ENCODE peak calls at places on chromosomes 12 and 14, in seven cellular contexts. One of them, this sample, is unnamed.

GRCh38 chr14:60161176-60162107 is 3.8 kb downstream of the DHRS7 start:
- DNase-seq in cardiac muscle cell: no peak
- DNase-seq in adipocyte: peak
- DNase-seq in fibroblast of pulmonary artery: peak
- DNase-seq in prostate gland: peak
- DNase-seq in Peyer's patch: no peak
- DNase-seq in CD8-positive, alpha-beta memory T cell: no peak
- DNase-seq in this sample: no peak

GRCh38 chr12:109295764-109296425 is 13.2 kb downstream of the FOXN4 start:
- DNase-seq in cardiac muscle cell: no peak
- DNase-seq in adipocyte: no peak
- DNase-seq in fibroblast of pulmonary artery: no peak
- DNase-seq in prostate gland: no peak
- DNase-seq in Peyer's patch: no peak
- DNase-seq in CD8-positive, alpha-beta memory T cell: no peak
- DNase-seq in this sample: no peak

GRCh38 chr14:33551963-33552362 is 398.9 kb downstream of the EGLN3 start:
- DNase-seq in cardiac muscle cell: no peak
- DNase-seq in adipocyte: no peak
- DNase-seq in fibroblast of pulmonary artery: no peak
- DNase-seq in prostate gland: no peak
- DNase-seq in Peyer's patch: no peak
- DNase-seq in CD8-positive, alpha-beta memory T cell: no peak
- DNase-seq in this sample: no peak

GRCh38 chr12:109334887-109335286 is 12.8 kb upstream of the MYO1H start:
- DNase-seq in cardiac muscle cell: no peak
- DNase-seq in adipocyte: no peak
- DNase-seq in fibroblast of pulmonary artery: no peak
- DNase-seq in prostate gland: no peak
- DNase-seq in Peyer's patch: no peak
- DNase-seq in CD8-positive, alpha-beta memory T cell: no peak
- DNase-seq in this sample: no peak

GRCh38 chr12:47205532-47206449 is 126.0 kb upstream of the AMIGO2 start:
- DNase-seq in cardiac muscle cell: no peak
- DNase-seq in adipocyte: no peak
- DNase-seq in fibroblast of pulmonary artery: no peak
- DNase-seq in prostate gland: no peak
- DNase-seq in Peyer's patch: no peak
- DNase-seq in CD8-positive, alpha-beta memory T cell: no peak
- DNase-seq in this sample: no peak

GRCh38 chr12:64099430-64099829 is 122.7 kb downstream of the KICS2 start:
- DNase-seq in cardiac muscle cell: no peak
- DNase-seq in adipocyte: peak
- DNase-seq in fibroblast of pulmonary artery: peak
- DNase-seq in prostate gland: no peak
- DNase-seq in Peyer's patch: no peak
- DNase-seq in CD8-positive, alpha-beta memory T cell: no peak
- DNase-seq in this sample: no peak

GRCh38 chr12:59600174-59600573 is 4.3 kb downstream of the SLC16A7 start:
- DNase-seq in cardiac muscle cell: no peak
- DNase-seq in adipocyte: peak
- DNase-seq in fibroblast of pulmonary artery: peak
- DNase-seq in prostate gland: no peak
- DNase-seq in Peyer's patch: no peak
- DNase-seq in CD8-positive, alpha-beta memory T cell: no peak
- DNase-seq in this sample: no peak

GRCh38 chr12:75975692-75976091 is 55.9 kb downstream of the PHLDA1 start:
- DNase-seq in cardiac muscle cell: no peak
- DNase-seq in adipocyte: no peak
- DNase-seq in fibroblast of pulmonary artery: no peak
- DNase-seq in prostate gland: no peak
- DNase-seq in Peyer's patch: no peak
- DNase-seq in CD8-positive, alpha-beta memory T cell: no peak
- DNase-seq in this sample: no peak

DNA sequence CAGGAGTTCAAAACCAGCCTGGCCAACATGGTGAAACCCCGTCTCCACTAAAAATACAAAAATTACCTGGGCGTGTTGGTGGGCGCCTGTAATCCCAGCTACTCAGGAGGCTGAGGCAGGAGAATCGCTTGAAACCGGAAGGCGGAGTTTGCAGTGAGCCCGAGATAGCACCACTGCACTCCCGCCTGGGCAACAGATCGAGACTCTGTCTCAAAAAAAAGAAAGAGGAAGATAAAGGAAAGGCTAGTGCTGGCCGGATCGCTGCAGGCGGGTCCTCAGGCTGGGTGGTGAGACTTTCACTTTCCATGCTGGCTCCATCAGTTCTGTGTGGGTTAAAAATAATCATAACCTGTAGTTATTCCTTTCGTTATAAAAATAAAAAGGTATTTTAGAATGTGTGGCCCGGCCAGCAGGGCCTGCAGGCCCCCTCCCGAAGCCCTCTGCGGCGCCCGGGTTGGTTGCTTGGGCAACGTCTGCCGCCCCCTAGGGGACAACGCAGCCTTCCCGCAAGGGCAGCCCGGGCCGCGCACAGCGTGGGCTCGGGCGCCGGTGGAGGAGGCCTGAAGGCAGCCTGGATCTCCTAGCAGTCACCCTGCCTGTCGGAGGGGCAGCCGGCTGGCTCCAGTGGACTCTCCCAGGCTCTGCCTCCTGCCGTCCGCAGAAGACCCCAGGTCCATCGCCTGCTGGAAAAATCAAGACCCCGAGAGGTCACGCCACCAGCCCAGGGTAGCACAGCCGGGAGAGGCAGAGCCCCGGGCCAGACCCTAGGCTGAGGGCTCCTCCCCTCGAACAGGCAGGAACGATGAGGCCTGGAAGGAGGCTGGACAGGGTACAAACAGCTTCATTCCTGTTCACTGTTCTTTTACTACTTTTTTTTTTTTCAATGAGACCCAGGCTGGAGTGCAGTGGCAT is 5.0 kb upstream of the SLC25A47 start:
- DNase-seq in cardiac muscle cell: peak
- DNase-seq in adipocyte: peak
- DNase-seq in fibroblast of pulmonary artery: peak
- DNase-seq in prostate gland: peak
- DNase-seq in Peyer's patch: peak
- DNase-seq in CD8-positive, alpha-beta memory T cell: peak
- DNase-seq in this sample: no peak
- H3K4me3 ChIP-seq in cardiac muscle cell: no peak
- H3K4me3 ChIP-seq in adipocyte: peak
- H3K4me3 ChIP-seq in fibroblast of pulmonary artery: no peak
- H3K4me3 ChIP-seq in prostate gland: peak
- H3K4me3 ChIP-seq in Peyer's patch: peak
- H3K4me3 ChIP-seq in CD8-positive, alpha-beta memory T cell: peak
- H3K4me3 ChIP-seq in this sample: no peak

DNA sequence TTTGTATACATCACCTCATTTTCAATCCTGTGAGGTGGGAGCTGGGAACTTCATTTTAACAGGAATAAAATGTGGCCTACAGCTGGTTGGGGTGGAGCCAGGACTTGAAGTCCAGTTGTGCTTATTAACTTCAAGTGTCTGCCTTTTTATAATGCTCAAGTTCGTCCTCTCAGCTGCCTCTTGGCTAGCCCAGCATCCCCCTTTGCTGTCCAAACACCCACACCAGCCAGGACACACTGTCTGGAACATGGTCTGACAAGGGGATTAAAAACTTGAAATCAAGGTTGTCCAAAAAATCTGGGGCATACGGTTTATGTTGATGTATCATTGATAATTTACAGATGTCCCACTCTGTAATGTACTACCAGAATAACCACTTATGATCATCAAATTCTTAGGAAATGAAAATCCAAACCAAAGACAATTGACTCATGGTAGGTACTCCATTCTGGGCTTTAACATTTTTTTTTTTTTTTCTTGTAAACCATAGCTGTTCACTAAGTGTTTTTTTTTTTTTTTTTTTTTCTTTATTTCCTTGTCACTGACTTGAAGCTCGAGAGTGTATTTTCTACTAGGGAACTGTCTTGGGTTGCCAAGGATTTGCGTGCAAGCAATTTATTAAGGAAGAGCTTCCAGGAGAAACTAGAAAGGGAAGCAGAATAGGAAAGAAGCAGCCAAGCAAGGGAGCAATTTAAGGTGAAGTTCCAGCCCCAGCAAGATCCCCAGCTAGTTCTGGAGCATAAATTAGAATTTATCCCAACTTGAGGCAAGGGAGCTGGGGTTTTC is 252.2 kb downstream of the EFCAB11 start:
- DNase-seq in cardiac muscle cell: peak
- DNase-seq in adipocyte: peak
- DNase-seq in fibroblast of pulmonary artery: peak
- DNase-seq in prostate gland: no peak
- DNase-seq in Peyer's patch: no peak
- DNase-seq in CD8-positive, alpha-beta memory T cell: no peak
- DNase-seq in this sample: no peak
- H3K4me3 ChIP-seq in cardiac muscle cell: no peak
- H3K4me3 ChIP-seq in adipocyte: peak
- H3K4me3 ChIP-seq in fibroblast of pulmonary artery: peak
- H3K4me3 ChIP-seq in prostate gland: peak
- H3K4me3 ChIP-seq in Peyer's patch: peak
- H3K4me3 ChIP-seq in CD8-positive, alpha-beta memory T cell: peak
- H3K4me3 ChIP-seq in this sample: peak

GRCh38 chr12:39617887-39618286 is 1.7 kb downstream of the ABCD2 start:
- DNase-seq in cardiac muscle cell: no peak
- DNase-seq in adipocyte: no peak
- DNase-seq in fibroblast of pulmonary artery: no peak
- DNase-seq in prostate gland: no peak
- DNase-seq in Peyer's patch: no peak
- DNase-seq in CD8-positive, alpha-beta memory T cell: no peak
- DNase-seq in this sample: no peak
- H3K4me3 ChIP-seq in cardiac muscle cell: no peak
- H3K4me3 ChIP-seq in adipocyte: peak
- H3K4me3 ChIP-seq in fibroblast of pulmonary artery: no peak
- H3K4me3 ChIP-seq in prostate gland: no peak
- H3K4me3 ChIP-seq in Peyer's patch: peak
- H3K4me3 ChIP-seq in CD8-positive, alpha-beta memory T cell: peak
- H3K4me3 ChIP-seq in this sample: no peak

DNA sequence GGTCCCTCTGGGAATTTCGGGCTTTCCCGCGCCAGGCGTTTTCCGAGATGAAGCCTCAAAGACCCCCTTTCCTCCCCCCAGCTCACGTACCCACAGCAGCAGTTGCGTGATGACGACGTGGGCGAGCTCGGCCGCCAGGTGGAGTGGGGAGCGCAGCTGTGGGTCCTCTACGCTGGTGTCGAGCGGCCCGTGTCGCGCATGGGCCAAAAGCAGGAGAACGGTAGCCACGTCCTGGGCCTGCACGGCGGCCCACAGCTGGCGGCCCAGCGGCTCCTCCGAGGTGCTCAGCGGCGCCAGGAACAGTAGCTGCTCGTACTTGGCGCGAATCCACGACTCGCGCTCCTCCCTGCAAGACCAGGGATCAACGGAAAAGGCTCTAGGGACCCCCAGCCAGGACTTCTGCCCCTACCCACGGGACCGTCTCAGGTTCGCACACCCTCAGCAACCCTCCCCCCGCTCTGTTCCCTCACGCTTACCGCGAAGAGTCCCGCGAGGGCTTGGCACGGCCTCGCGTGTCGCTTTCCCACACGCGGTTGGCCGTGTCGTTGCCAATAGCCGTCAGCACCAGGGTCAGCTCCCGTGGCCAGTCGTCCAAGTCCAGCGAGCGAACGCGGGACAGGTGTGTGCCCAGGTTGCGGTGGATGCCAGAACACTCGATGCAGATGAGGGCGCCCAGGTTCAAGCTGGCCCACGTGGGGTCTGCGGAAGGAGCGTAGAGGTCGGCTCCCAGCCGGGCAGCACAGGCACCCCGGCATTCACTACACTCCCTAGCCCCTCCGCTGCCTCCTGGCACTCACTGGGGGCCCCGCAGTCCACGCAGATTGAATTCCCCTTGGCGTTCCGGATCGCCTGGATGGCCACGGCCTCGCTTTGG is 11.4 kb downstream of the AGAP2 start:
- DNase-seq in cardiac muscle cell: peak
- DNase-seq in adipocyte: no peak
- DNase-seq in fibroblast of pulmonary artery: no peak
- DNase-seq in prostate gland: no peak
- DNase-seq in Peyer's patch: no peak
- DNase-seq in CD8-positive, alpha-beta memory T cell: no peak
- DNase-seq in this sample: peak
- H3K4me3 ChIP-seq in cardiac muscle cell: peak
- H3K4me3 ChIP-seq in adipocyte: peak
- H3K4me3 ChIP-seq in fibroblast of pulmonary artery: peak
- H3K4me3 ChIP-seq in prostate gland: peak
- H3K4me3 ChIP-seq in Peyer's patch: peak
- H3K4me3 ChIP-seq in CD8-positive, alpha-beta memory T cell: no peak
- H3K4me3 ChIP-seq in this sample: peak

DNA sequence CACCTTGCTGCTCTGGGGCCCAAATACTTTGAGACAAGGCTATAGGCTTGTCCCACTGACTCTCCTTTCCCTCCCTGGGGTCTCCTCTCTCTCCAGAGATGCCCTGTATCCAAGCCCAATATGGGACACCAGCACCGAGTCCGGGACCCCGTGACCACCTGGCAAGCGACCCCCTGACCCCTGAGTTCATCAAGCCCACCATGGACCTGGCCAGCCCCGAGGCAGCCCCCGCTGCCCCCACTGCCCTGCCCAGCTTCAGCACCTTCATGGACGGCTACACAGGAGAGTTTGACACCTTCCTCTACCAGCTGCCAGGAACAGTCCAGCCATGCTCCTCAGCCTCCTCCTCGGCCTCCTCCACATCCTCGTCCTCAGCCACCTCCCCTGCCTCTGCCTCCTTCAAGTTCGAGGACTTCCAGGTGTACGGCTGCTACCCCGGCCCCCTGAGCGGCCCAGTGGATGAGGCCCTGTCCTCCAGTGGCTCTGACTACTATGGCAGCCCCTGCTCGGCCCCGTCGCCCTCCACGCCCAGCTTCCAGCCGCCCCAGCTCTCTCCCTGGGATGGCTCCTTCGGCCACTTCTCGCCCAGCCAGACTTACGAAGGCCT is 3.1 kb downstream of the NR4A1 start:
- DNase-seq in cardiac muscle cell: no peak
- DNase-seq in adipocyte: no peak
- DNase-seq in fibroblast of pulmonary artery: no peak
- DNase-seq in prostate gland: no peak
- DNase-seq in Peyer's patch: no peak
- DNase-seq in CD8-positive, alpha-beta memory T cell: no peak
- DNase-seq in this sample: no peak
- H3K4me3 ChIP-seq in cardiac muscle cell: no peak
- H3K4me3 ChIP-seq in adipocyte: no peak
- H3K4me3 ChIP-seq in fibroblast of pulmonary artery: no peak
- H3K4me3 ChIP-seq in prostate gland: no peak
- H3K4me3 ChIP-seq in Peyer's patch: peak
- H3K4me3 ChIP-seq in CD8-positive, alpha-beta memory T cell: no peak
- H3K4me3 ChIP-seq in this sample: no peak

GRCh38 chr12:27549801-27550652 is 26.0 kb downstream of the PPFIBP1 start:
- DNase-seq in cardiac muscle cell: peak
- DNase-seq in adipocyte: peak
- DNase-seq in fibroblast of pulmonary artery: peak
- DNase-seq in prostate gland: peak
- DNase-seq in Peyer's patch: peak
- DNase-seq in CD8-positive, alpha-beta memory T cell: no peak
- DNase-seq in this sample: no peak
- H3K4me3 ChIP-seq in cardiac muscle cell: no peak
- H3K4me3 ChIP-seq in adipocyte: peak
- H3K4me3 ChIP-seq in fibroblast of pulmonary artery: peak
- H3K4me3 ChIP-seq in prostate gland: no peak
- H3K4me3 ChIP-seq in Peyer's patch: no peak
- H3K4me3 ChIP-seq in CD8-positive, alpha-beta memory T cell: no peak
- H3K4me3 ChIP-seq in this sample: no peak

This sample was measured in LNCaP clone FGC.